ENCODE peak calls at places on chromosome 21, in nine cellular contexts. G, C, L, U, P, Y, H, N and A are unnamed samples.

GRCh38 chr21:36254106-36254941 is 65.7 kb upstream of the MORC3 start:
- DNase-seq in G (no peak), C (no peak), L (no peak), U (no peak), P (peak; percentile 72), Y (no peak), H (no peak), N (no peak), A (no peak)

GRCh38 chr21:21366277-21366676 is 368.1 kb downstream of the NCAM2 start:
- DNase-seq in G (no peak), C (no peak), L (no peak), U (no peak), P (no peak), Y (no peak), H (no peak), N (no peak), A (no peak)

GRCh38 chr21:33985117-33986050 is 69.8 kb upstream of the ATP5PO start:
- DNase-seq in G (no peak), C (no peak), L (no peak), U (no peak), P (no peak), Y (no peak), H (no peak), N (no peak), A (no peak)

GRCh38 chr21:27761623-27762022 is 794.7 kb upstream of the ADAMTS5 start:
- DNase-seq in G (no peak), C (no peak), L (no peak), U (no peak), P (no peak), Y (no peak), H (no peak), N (no peak), A (no peak)

GRCh38 chr21:25506887-25507286 is 100.4 kb downstream of the MRPL39 start:
- DNase-seq in G (no peak), C (no peak), L (no peak), U (no peak), P (no peak), Y (no peak), H (no peak), N (no peak), A (no peak)

GRCh38 chr21:36350282-36350910 is 30.4 kb downstream of the MORC3 start:
- DNase-seq in G (no peak), C (no peak), L (no peak), U (no peak), P (no peak), Y (no peak), H (no peak), N (no peak), A (no peak)

GRCh38 chr21:45454081-45454923 is 49.3 kb downstream of the COL18A1 start:
- DNase-seq in G (no peak), C (no peak), L (no peak), U (no peak), P (no peak), Y (no peak), H (no peak), N (no peak), A (no peak)

GRCh38 chr21:42120904-42121535 is 49.9 kb downstream of the UMODL1 start:
- DNase-seq in G (no peak), C (no peak), L (no peak), U (no peak), P (peak; percentile 86), Y (no peak), H (no peak), N (no peak), A (peak; percentile 66)

GRCh38 chr21:44051462-44051941 is 39.4 kb downstream of the TRAPPC10 start:
- DNase-seq in G (no peak), C (no peak), L (no peak), U (no peak), P (no peak), Y (no peak), H (no peak), N (no peak), A (no peak)

GRCh38 chr21:39863111-39863510 is 4.1 kb upstream of the PCP4 start:
- DNase-seq in G (no peak), C (no peak), L (no peak), U (no peak), P (no peak), Y (no peak), H (no peak), N (peak; percentile 80), A (peak; percentile 10)

GRCh38 chr21:38804617-38805281 is 980 bp upstream of the ETS2 start:
- DNase-seq in G (peak; percentile 45), C (peak; percentile 5), L (peak; percentile 59), U (peak; percentile 11), P (no peak), Y (no peak), H (no peak), N (peak; percentile 71), A (no peak)

GRCh38 chr21:35375115-35375514 is 326.0 kb upstream of the RUNX1 start:
- DNase-seq in G (no peak), C (no peak), L (no peak), U (no peak), P (no peak), Y (no peak), H (no peak), N (no peak), A (no peak)

GRCh38 chr21:27466175-27466574 is 499.3 kb upstream of the ADAMTS5 start:
- DNase-seq in G (no peak), C (no peak), L (no peak), U (no peak), P (no peak), Y (no peak), H (no peak), N (no peak), A (no peak)

GRCh38 chr21:14900058-14900457 is 164.7 kb downstream of the NRIP1 start:
- DNase-seq in G (no peak), C (no peak), L (no peak), U (no peak), P (no peak), Y (no peak), H (no peak), N (peak; percentile 45), A (no peak)

GRCh38 chr21:33403786-33404571 is 766 bp downstream of the IFNGR2 start:
- DNase-seq in G (no peak), C (no peak), L (peak; percentile 47), U (no peak), P (peak; percentile 72), Y (no peak), H (no peak), N (peak; percentile 25), A (peak; percentile 68)

GRCh38 chr21:37373539-37373938 is 7.0 kb downstream of the DYRK1A start:
- DNase-seq in G (no peak), C (no peak), L (no peak), U (no peak), P (no peak), Y (no peak), H (no peak), N (no peak), A (no peak)

GRCh38 chr21:30058928-30059327 is 107.7 kb downstream of the CLDN17 start:
- DNase-seq in G (no peak), C (no peak), L (no peak), U (no peak), P (no peak), Y (no peak), H (no peak), N (no peak), A (no peak)

GRCh38 chr21:31184462-31184861 is 146.2 kb upstream of the KRTAP19-8 start:
- DNase-seq in G (no peak), C (peak; percentile 69), L (no peak), U (peak; percentile 28), P (no peak), Y (no peak), H (peak; percentile 74), N (no peak), A (no peak)

GRCh38 chr21:35511298-35512162 is 462.4 kb upstream of the RUNX1 start:
- DNase-seq in G (no peak), C (no peak), L (no peak), U (no peak), P (no peak), Y (no peak), H (no peak), N (no peak), A (no peak)

GRCh38 chr21:14591882-14592281 is 45.8 kb upstream of the SAMSN1 start:
- DNase-seq in G (no peak), C (no peak), L (no peak), U (no peak), P (no peak), Y (no peak), H (no peak), N (no peak), A (no peak)

GRCh38 chr21:46459356-46460112 is 843 bp downstream of the DIP2A start:
- DNase-seq in G (no peak), C (peak; percentile 3), L (peak; percentile 25), U (peak; percentile 6), P (peak; percentile 18), Y (no peak), H (no peak), N (no peak), A (no peak)

GRCh38 chr21:38095220-38095619 is 161.6 kb upstream of the KCNJ15 start:
- DNase-seq in G (no peak), C (no peak), L (no peak), U (no peak), P (no peak), Y (no peak), H (no peak), N (peak; percentile 55), A (no peak)

GRCh38 chr21:41656946-41657525 is 109.8 kb downstream of the RIPK4 start:
- DNase-seq in G (no peak), C (no peak), L (no peak), U (no peak), P (no peak), Y (no peak), H (no peak), N (no peak), A (no peak)

GRCh38 chr21:37835512-37835911 is 80.7 kb downstream of the KCNJ6 start:
- DNase-seq in G (no peak), C (no peak), L (no peak), U (no peak), P (no peak), Y (no peak), H (no peak), N (no peak), A (no peak)

GRCh38 chr21:33373451-33373850 is 29.8 kb upstream of the IFNGR2 start:
- DNase-seq in G (no peak), C (no peak), L (no peak), U (no peak), P (no peak), Y (no peak), H (no peak), N (no peak), A (no peak)

GRCh38 chr21:21688877-21689276 is 690.7 kb downstream of the NCAM2 start:
- DNase-seq in G (no peak), C (no peak), L (no peak), U (no peak), P (no peak), Y (no peak), H (no peak), N (peak; percentile 55), A (peak; percentile 2)

GRCh38 chr21:42557420-42557819 is 43.8 kb downstream of the SLC37A1 start:
- DNase-seq in G (no peak), C (no peak), L (no peak), U (no peak), P (no peak), Y (no peak), H (no peak), N (no peak), A (no peak)

GRCh38 chr21:25370311-25370744 is 237.0 kb downstream of the MRPL39 start:
- DNase-seq in G (no peak), C (no peak), L (no peak), U (no peak), P (no peak), Y (no peak), H (no peak), N (peak; percentile 88), A (no peak)

GRCh38 chr21:25709684-25710265 is 24.9 kb downstream of the ATP5PF start:
- DNase-seq in G (no peak), C (no peak), L (no peak), U (no peak), P (no peak), Y (no peak), H (no peak), N (no peak), A (no peak)

GRCh38 chr21:39220150-39220549 is 36.9 kb upstream of the PSMG1 start:
- DNase-seq in G (no peak), C (no peak), L (no peak), U (no peak), P (no peak), Y (no peak), H (no peak), N (no peak), A (no peak)

GRCh38 chr21:39088831-39089380 is 94.3 kb downstream of the PSMG1 start:
- DNase-seq in G (no peak), C (no peak), L (no peak), U (no peak), P (no peak), Y (no peak), H (no peak), N (peak; percentile 35), A (no peak)